ENCODE peak calls at places on chromosome 3, in nine cellular contexts. Y is endothelial cell of umbilical vein, T is body of pancreas, J is HCT116, U is GM23338, E is mammary epithelial cell, N is tibial artery, B is PC-3, A is HepG2. C is an unnamed sample.

GRCh38 chr3:40329081-40329480 is 19.6 kb downstream of the EIF1B start:
- DNase-seq in U (no peak), A (no peak), T (no peak), J (no peak), N (no peak), B (no peak), E (no peak), Y (no peak), C (no peak)

GRCh38 chr3:107882881-107883280 is 207.9 kb downstream of the CD47 start:
- DNase-seq in J (no peak), E (no peak), Y (peak; percentile 22), U (no peak), T (no peak), N (no peak), A (no peak), B (no peak), C (no peak)

GRCh38 chr3:4979401-4980228 is at the start of gene BHLHE40:
- DNase-seq in T (no peak), U (peak; percentile 72), J (no peak), A (no peak), B (no peak), E (no peak), N (peak; percentile 34), Y (peak; percentile 56), C (no peak)

GRCh38 chr3:31399270-31399669 is 133.5 kb upstream of the STT3B start:
- DNase-seq in U (no peak), A (no peak), T (no peak), J (no peak), B (no peak), Y (no peak), N (no peak), E (no peak), C (no peak)

GRCh38 chr3:46935989-46936620 is 40.4 kb downstream of the CCDC12 start:
- DNase-seq in J (no peak), Y (no peak), N (peak; percentile 15), U (no peak), E (no peak), A (no peak), B (no peak), T (no peak), C (no peak)

GRCh38 chr3:53501203-53501602 is 6.8 kb downstream of the CACNA1D start:
- DNase-seq in Y (no peak), J (no peak), E (no peak), A (no peak), N (no peak), B (no peak), T (no peak), U (no peak), C (no peak)

GRCh38 chr3:99918720-99919119 is 101.1 kb downstream of the CMSS1 start:
- DNase-seq in E (no peak), U (no peak), A (no peak), B (no peak), N (no peak), Y (peak; percentile 79), J (no peak), T (no peak), C (no peak)

GRCh38 chr3:101310580-101311375 is 9.6 kb downstream of the IMPG2 start:
- DNase-seq in U (no peak), N (no peak), B (peak; percentile 68), Y (peak; percentile 94), J (no peak), T (no peak), E (no peak), A (no peak), C (peak; percentile 13)

GRCh38 chr3:49162751-49163419 is 3.2 kb downstream of the CCDC71 start:
- DNase-seq in Y (no peak), J (no peak), U (no peak), T (no peak), A (no peak), N (no peak), E (no peak), B (no peak), C (no peak)

GRCh38 chr3:126573492-126574117 is 14.9 kb upstream of the C3orf22 start:
- DNase-seq in E (no peak), T (no peak), N (no peak), Y (no peak), J (no peak), A (no peak), U (no peak), B (no peak), C (no peak)

GRCh38 chr3:7800006-7800780 is 701.4 kb upstream of the LMCD1 start:
- DNase-seq in E (no peak), Y (peak; percentile 34), T (no peak), U (peak; percentile 3), B (peak; percentile 6), N (no peak), J (no peak), A (no peak), C (no peak)

GRCh38 chr3:66463054-66463631 is 37.7 kb downstream of the LRIG1 start:
- DNase-seq in E (no peak), B (peak; percentile 40), N (no peak), J (no peak), T (no peak), A (peak; percentile 82), U (no peak), Y (no peak), C (no peak)

GRCh38 chr3:172648736-172649135 is 62.1 kb downstream of the NCEH1 start:
- DNase-seq in B (no peak), N (no peak), A (no peak), J (no peak), T (no peak), Y (no peak), U (no peak), E (peak; percentile 29), C (no peak)

DNA sequence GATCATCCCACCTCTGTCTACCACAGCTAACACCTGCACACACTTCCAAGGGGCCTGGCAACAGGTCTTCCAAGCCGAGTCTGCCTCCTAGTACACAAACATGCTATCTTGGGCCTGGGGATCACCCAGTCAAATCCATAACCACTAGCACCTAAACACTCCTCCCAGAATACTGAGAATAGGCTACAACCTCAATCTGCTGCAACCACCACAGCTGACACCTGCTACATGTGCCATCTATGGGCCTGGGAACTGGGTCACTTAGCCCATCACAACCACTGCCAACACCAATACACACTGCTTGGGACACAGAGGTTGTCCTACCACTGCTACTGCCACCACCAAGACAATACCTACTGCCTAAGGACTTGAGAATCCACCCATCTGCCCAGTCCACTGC is 362.7 kb upstream of the ARPP21 start:
- DNase-seq in N (no peak), A (no peak), E (no peak), B (no peak), U (no peak), T (no peak), J (no peak), Y (no peak), C (no peak)
- TF ChIP-seq CTCF in N (no peak), A (no peak), E (no peak), B (no peak), U (no peak), T (no peak), J (no peak), Y (no peak), C (no peak)

DNA sequence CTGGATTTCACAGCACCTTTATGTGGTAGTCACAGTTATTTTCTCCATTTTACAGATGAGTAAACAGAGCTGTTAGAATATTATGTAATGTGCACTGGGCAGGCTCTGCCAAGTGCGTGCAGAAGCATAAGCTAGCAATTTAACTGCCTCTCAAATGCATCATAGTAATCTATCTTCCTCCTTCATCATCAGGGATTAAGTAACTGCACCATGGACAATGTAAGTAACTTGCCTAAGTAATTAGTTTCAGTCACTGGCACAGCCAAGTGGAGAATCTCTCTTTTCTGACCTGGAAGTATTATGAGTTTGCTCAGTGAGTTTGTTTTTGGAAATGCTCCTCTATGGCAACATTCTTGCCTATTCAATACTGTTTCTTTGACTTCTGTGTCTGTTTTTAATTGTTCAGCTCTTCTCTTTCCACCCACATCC is 260.5 kb downstream of the PTPRG start:
- DNase-seq in T (no peak), J (no peak), B (no peak), A (no peak), Y (no peak), N (no peak), U (no peak), E (peak; percentile 32), C (no peak)
- H3K27ac ChIP-seq in T (no peak overlapping the region), J (no peak overlapping the region), B (no peak overlapping the region), A (no peak overlapping the region), Y (no peak overlapping the region), N (peak overlapping the region; percentile 59), U (no peak overlapping the region), E (no peak overlapping the region), C (no peak overlapping the region)

GRCh38 chr3:187745201-187746058 is at the start of gene BCL6:
- DNase-seq in U (peak; percentile 97), B (peak; percentile 98), E (peak; percentile 98), N (peak; percentile 94), T (peak; percentile 96), J (peak; percentile 98), Y (peak; percentile 95), A (peak; percentile 97), C (peak; percentile 97)

GRCh38 chr3:187746059-187746453 is 788 bp upstream of the BCL6 start:
- DNase-seq in E (no peak), T (no peak), N (no peak), Y (no peak), J (no peak), B (no peak), A (no peak), U (no peak), C (no peak)

GRCh38 chr3:187747506-187747905 is 2.2 kb upstream of the BCL6 start:
- DNase-seq in N (no peak), A (no peak), Y (no peak), E (no peak), U (no peak), J (no peak), B (no peak), T (no peak), C (no peak)

GRCh38 chr3:187748050-187748481 is 2.8 kb upstream of the BCL6 start:
- DNase-seq in A (peak; percentile 82), T (peak; percentile 91), U (peak; percentile 97), B (peak; percentile 96), E (peak; percentile 69), N (peak; percentile 96), Y (peak; percentile 84), J (peak; percentile 78), C (no peak)

DNA sequence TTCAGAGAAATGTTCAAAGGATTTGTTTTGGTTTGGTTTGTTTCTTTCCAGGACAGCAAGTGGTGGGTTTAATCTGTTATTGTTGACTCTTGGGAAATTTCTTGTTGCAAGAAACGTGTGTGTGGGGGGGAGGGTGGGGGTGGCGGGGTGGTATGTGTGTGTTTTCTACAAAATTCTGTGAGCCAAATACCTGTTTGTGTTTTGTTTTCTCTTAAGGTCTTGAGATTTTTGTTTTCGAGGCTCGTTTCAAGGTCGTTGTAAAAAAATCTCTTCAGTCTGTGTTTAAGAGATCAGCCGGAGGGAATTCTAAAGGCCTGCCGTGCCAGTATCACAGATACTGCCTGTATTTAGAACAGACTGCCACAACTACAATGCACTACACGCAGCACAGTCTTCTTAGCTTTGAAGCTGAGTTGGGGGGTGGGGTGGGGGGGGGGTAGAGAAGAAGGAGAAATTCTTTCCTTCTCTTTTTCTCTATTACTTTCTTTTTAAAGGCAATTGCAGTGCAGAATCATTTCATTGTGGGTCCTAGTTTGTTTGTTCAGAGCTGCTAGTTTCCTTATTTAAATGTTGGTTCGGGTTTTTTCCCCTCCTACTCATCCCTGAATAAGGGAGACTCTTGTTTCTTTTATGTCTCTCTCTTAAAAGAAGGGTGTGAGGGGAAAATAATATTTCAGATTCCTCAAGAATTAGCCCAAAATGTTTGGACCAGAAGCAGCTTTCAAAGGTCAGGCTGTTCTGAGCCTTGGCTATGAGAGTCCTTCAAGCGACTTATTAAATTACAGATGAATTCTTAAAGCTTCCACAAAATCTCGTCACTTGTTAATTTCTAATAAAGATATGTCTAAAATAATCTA is 1.4 kb upstream of the BCL6 start:
- DNase-seq in N (no peak), T (no peak), B (peak; percentile 21), E (peak; percentile 45), A (no peak), J (no peak), Y (no peak), U (peak; percentile 69), C (no peak)
- H3K4me3 ChIP-seq in N (peak overlapping the region; percentile 78), T (no peak overlapping the region), B (peak overlapping the region; percentile 93), E (peak overlapping the region; percentile 67), A (peak overlapping the region; percentile 100), J (peak overlapping the region; percentile 89), Y (no peak overlapping the region), U (peak overlapping the region; percentile 83), C (peak overlapping the region; percentile 54)

GRCh38 chr3:81530180-81530939 is 231.1 kb downstream of the GBE1 start:
- DNase-seq in E (no peak), T (no peak), N (no peak), U (no peak), J (no peak), Y (peak; percentile 29), B (no peak), A (no peak), C (no peak)
- TF ChIP-seq CTCF in E (no peak), T (no peak), N (no peak), U (no peak), J (no peak), Y (no peak), B (no peak), A (no peak), C (no peak)

C was measured in AG04450.